ENCODE peak calls at places on chromosome 15, in five cellular contexts. U is GM23338, B is neural progenitor cell, S is hepatocyte, H is GM23248. Z is an unnamed sample.

GRCh38 chr15:67731112-67731761 is 94.1 kb upstream of the SKOR1 start:
- DNase-seq in S (no peak), H (no peak), U (peak; percentile 52), B (peak; percentile 15), Z (no peak)

GRCh38 chr15:50816191-50816590 is 50.7 kb upstream of the SPPL2A start:
- DNase-seq in B (no peak), U (no peak), S (no peak), H (no peak), Z (no peak)

GRCh38 chr15:68345481-68345880 is 67.9 kb downstream of the FEM1B start:
- DNase-seq in H (no peak), S (no peak), B (no peak), U (no peak), Z (no peak)

GRCh38 chr15:51180534-51180933 is 85.8 kb upstream of the TNFAIP8L3 start:
- DNase-seq in H (no peak), S (no peak), B (no peak), U (no peak), Z (no peak)

GRCh38 chr15:80904941-80905532 is 84.6 kb downstream of the MESD start:
- DNase-seq in B (no peak), H (peak; percentile 30), U (peak; percentile 16), S (no peak), Z (no peak)

GRCh38 chr15:66733976-66734375 is 31.9 kb downstream of the SMAD6 start:
- DNase-seq in H (peak; percentile 42), S (no peak), U (no peak), B (no peak), Z (no peak)

GRCh38 chr15:90074023-90074422 is 28.2 kb downstream of the IDH2 start:
- DNase-seq in S (no peak), H (no peak), B (no peak), U (no peak), Z (no peak)

GRCh38 chr15:61314443-61314842 is 85.3 kb upstream of the RORA start:
- DNase-seq in H (no peak), U (no peak), B (no peak), S (no peak), Z (no peak)

GRCh38 chr15:43370310-43370974 is 401 bp downstream of the ZSCAN29 start:
- DNase-seq in U (peak; percentile 66), B (peak; percentile 80), S (peak; percentile 54), H (peak; percentile 65), Z (peak; percentile 67)

GRCh38 chr15:63600001-63600645 is 2.9 kb downstream of the FBXL22 start:
- DNase-seq in U (peak; percentile 49), B (peak; percentile 61), H (peak; percentile 57), S (peak; percentile 22), Z (no peak)
- TF ChIP-seq EZH2phosphoT487 in U (no peak), B (no peak), H (no peak), S (no peak), Z (no peak)

DNA sequence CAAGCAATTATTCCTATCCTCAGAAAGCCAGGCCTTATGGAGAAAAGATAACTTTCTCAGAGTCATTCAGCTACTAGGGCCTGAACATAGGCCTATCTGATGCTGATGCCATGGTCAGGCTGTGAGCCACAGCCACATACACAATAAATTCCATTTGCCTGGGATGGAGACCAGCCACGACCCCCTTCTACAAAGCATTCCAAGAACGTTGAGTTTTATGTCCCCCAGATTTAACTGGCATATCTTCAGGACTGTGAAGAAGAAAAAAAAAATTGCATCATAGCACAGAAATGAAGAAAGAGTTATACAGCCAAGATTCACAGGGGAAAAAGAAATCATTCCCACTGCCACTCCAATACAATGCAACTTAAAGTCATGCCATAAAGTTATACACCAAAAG is 100.0 kb downstream of the THBS1 start:
- DNase-seq in H (peak; percentile 58), U (no peak), B (no peak), S (no peak), Z (no peak)
- TF ChIP-seq EZH2phosphoT487 in H (no peak), U (no peak), B (no peak), S (no peak), Z (no peak)

DNA sequence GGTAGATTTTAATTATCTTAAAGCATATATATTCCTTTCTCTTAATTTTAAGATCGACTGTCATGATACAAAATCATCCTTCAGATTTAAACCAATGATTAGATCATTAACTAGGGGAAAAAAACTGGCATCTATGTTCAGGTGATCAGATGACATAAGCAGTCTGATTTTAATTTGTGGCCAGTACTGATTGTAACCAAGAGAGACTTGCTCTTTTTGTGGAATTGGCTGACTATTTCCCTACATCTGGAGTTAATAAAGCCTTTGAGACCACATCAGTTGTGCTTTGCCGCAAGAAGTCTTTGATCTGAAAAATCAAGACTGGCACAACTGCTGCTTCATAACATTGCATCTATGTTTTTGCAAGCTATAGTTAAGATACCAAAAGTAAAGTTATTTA is 148.4 kb upstream of the CGNL1 start:
- DNase-seq in B (no peak), S (no peak), H (peak; percentile 64), U (no peak), Z (peak; percentile 33)
- TF ChIP-seq EZH2phosphoT487 in B (no peak), S (no peak), H (no peak), U (no peak), Z (no peak)

GRCh38 chr15:101469520-101470288 is 19.8 kb downstream of the PCSK6 start:
- DNase-seq in H (no peak), B (no peak), S (no peak), U (no peak), Z (peak; percentile 47)
- TF ChIP-seq EZH2phosphoT487 in H (no peak), B (no peak), S (no peak), U (no peak), Z (no peak)

Z was measured in SK-N-SH.